ENCODE peak calls at places on chromosomes 13 and 19, in five cellular contexts. E is uterus, M is kidney, K is brain microvascular endothelial cell, I is dorsolateral prefrontal cortex. Z is an unnamed sample.

GRCh38 chr19:15449620-15450527 is at the start of gene WIZ:
- DNase-seq in E (peak), M (peak), K (peak), I (peak), Z (peak)

GRCh38 chr19:48102870-48103751 is 7.5 kb downstream of the PLA2G4C start:
- DNase-seq in E (no peak), M (no peak), K (peak), I (no peak), Z (peak)

GRCh38 chr19:7113233-7113632 is 43.7 kb downstream of the ZNF557 start:
- DNase-seq in E (no peak), M (no peak), K (no peak), I (no peak), Z (no peak)

GRCh38 chr19:15144046-15144646 is 36.9 kb downstream of the SYDE1 start:
- DNase-seq in E (no peak), M (no peak), K (no peak), I (no peak), Z (no peak)

GRCh38 chr19:49861127-49861526 is 6.2 kb downstream of the PNKP start:
- DNase-seq in E (peak), M (peak), K (no peak), I (peak), Z (no peak)

GRCh38 chr13:80132741-80133601 is 208.0 kb downstream of the SPRY2 start:
- DNase-seq in E (peak), M (peak), K (peak), I (peak), Z (peak)

GRCh38 chr19:5006201-5006600 is 37.3 kb downstream of the KDM4B start:
- DNase-seq in E (no peak), M (no peak), K (no peak), I (no peak), Z (no peak)

GRCh38 chr13:51066091-51066831 is 44.8 kb downstream of the C13orf42 start:
- DNase-seq in E (no peak), M (peak), K (peak), I (no peak), Z (no peak)

GRCh38 chr13:76016799-76017198 is 380.7 kb downstream of the LMO7 start:
- DNase-seq in E (no peak), M (no peak), K (peak), I (no peak), Z (peak)

GRCh38 chr19:47111682-47112165 is 1.9 kb downstream of the ZC3H4 start:
- DNase-seq in E (no peak), M (no peak), K (no peak), I (no peak), Z (no peak)

GRCh38 chr13:83730674-83731073 is 151.6 kb downstream of the SLITRK1 start:
- DNase-seq in E (no peak), M (no peak), K (no peak), I (no peak), Z (no peak)

GRCh38 chr19:4671182-4671851 is 1.2 kb upstream of the MYDGF start:
- DNase-seq in E (no peak), M (no peak), K (no peak), I (no peak), Z (no peak)

GRCh38 chr13:94198666-94199065 is 280.8 kb downstream of the DCT start:
- DNase-seq in E (no peak), M (no peak), K (peak), I (no peak), Z (no peak)

GRCh38 chr13:98033277-98034247 is 80.1 kb downstream of the IPO5 start:
- DNase-seq in E (peak), M (no peak), K (peak), I (no peak), Z (peak)

GRCh38 chr19:367561-367960 is 23.0 kb upstream of the MIER2 start:
- DNase-seq in E (no peak), M (no peak), K (no peak), I (no peak), Z (no peak)

DNA sequence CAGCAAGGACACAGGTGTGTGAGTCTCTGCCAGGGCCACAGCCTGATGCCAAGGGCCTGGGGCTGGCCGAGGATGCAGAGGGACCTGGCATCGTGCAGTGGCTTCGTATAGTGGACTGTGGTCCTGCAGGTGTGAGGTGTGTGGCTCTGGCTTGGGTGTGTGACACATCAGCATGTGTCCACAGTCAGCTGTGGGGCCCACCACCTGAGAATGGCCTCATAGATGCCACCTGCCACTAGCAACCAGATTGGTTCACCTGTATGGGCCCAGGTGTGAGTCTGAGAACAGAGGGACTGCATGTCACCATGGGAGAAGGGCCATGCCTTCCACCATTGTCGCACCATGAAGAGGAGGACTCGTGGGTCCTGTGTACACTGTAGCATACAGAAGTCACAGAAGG is 2.4 kb downstream of the PPP1R14A start:
- DNase-seq in E (no peak), M (no peak), K (no peak), I (no peak), Z (no peak)
- H3K27ac ChIP-seq in E (peak), M (peak), K (no peak), I (peak), Z (no peak)

GRCh38 chr19:28882818-28883217 is 330.1 kb downstream of the UQCRFS1 start:
- DNase-seq in E (no peak), M (no peak), K (no peak), I (no peak), Z (peak)
- H3K27ac ChIP-seq in E (no peak), M (no peak), K (no peak), I (peak), Z (no peak)

GRCh38 chr19:8209965-8210659 is 942 bp downstream of the CERS4 start:
- DNase-seq in E (no peak), M (no peak), K (no peak), I (no peak), Z (no peak)

GRCh38 chr19:8208119-8208709 is 956 bp upstream of the CERS4 start:
- DNase-seq in E (peak), M (no peak), K (no peak), I (peak), Z (peak)

GRCh38 chr19:8210660-8211101 is 1.5 kb downstream of the CERS4 start:
- DNase-seq in E (no peak), M (no peak), K (no peak), I (no peak), Z (no peak)

GRCh38 chr19:8208710-8209110 is 460 bp upstream of the CERS4 start:
- DNase-seq in E (no peak), M (no peak), K (no peak), I (no peak), Z (no peak)

GRCh38 chr19:8209111-8209964 is at the start of gene CERS4:
- DNase-seq in E (peak), M (peak), K (peak), I (peak), Z (peak)
- H3K27ac ChIP-seq in E (peak), M (peak), K (no peak), I (peak), Z (peak)

GRCh38 chr13:20847298-20847697 is 55.2 kb downstream of the XPO4 start:
- DNase-seq in E (no peak), M (no peak), K (peak), I (no peak), Z (no peak)

GRCh38 chr13:20848944-20849343 is 53.6 kb downstream of the XPO4 start:
- DNase-seq in E (no peak), M (no peak), K (no peak), I (no peak), Z (no peak)

GRCh38 chr13:20848203-20848602 is 54.3 kb downstream of the XPO4 start:
- DNase-seq in E (no peak), M (no peak), K (no peak), I (no peak), Z (no peak)

GRCh38 chr13:20840590-20840989 is 62.0 kb downstream of the XPO4 start:
- DNase-seq in E (no peak), M (no peak), K (no peak), I (no peak), Z (no peak)

GRCh38 chr13:20843177-20843576 is 59.4 kb downstream of the XPO4 start:
- DNase-seq in E (no peak), M (no peak), K (no peak), I (no peak), Z (no peak)
- H3K27ac ChIP-seq in E (no peak), M (no peak), K (no peak), I (no peak), Z (no peak)

GRCh38 chr13:112892759-112893569 is 76.0 kb upstream of the MCF2L start:
- DNase-seq in E (no peak), M (peak), K (no peak), I (no peak), Z (peak)
- H3K27ac ChIP-seq in E (no peak), M (peak), K (no peak), I (no peak), Z (peak)

GRCh38 chr19:18466354-18466753 is 28.4 kb upstream of the ISYNA1 start:
- DNase-seq in E (no peak), M (no peak), K (no peak), I (no peak), Z (no peak)
- H3K27ac ChIP-seq in E (peak), M (no peak), K (no peak), I (peak), Z (no peak)

Z was measured in neural progenitor cell.